ENCODE peak calls at places on chromosome 11, in seven cellular contexts. N, K, H, I, J, G and C are unnamed samples.

GRCh38 chr11:100692290-100692689 is 5.2 kb downstream of the ARHGAP42 start:
- DNase-seq in N (no peak), K (no peak), H (no peak), I (no peak), J (no peak), G (no peak), C (no peak)

GRCh38 chr11:108084811-108085210 is 36.6 kb upstream of the ACAT1 start:
- DNase-seq in N (no peak), K (no peak), H (no peak), I (no peak), J (no peak), G (no peak), C (no peak)

GRCh38 chr11:68036141-68036716 is 2.6 kb upstream of the TCIRG1 start:
- DNase-seq in N (no peak), K (no peak), H (no peak), I (peak; percentile 35), J (no peak), G (no peak), C (no peak)

GRCh38 chr11:71221201-71221600 is 31.2 kb downstream of the SHANK2 start:
- DNase-seq in N (no peak), K (no peak), H (no peak), I (no peak), J (peak; percentile 5), G (no peak), C (no peak)

GRCh38 chr11:45755281-45755859 is 49.6 kb upstream of the SLC35C1 start:
- DNase-seq in N (no peak), K (no peak), H (no peak), I (no peak), J (no peak), G (no peak), C (no peak)

GRCh38 chr11:70108250-70108649 is 30.1 kb downstream of the ANO1 start:
- DNase-seq in N (peak; percentile 21), K (no peak), H (no peak), I (no peak), J (no peak), G (no peak), C (peak; percentile 92)

GRCh38 chr11:125935629-125936199 is 10.1 kb upstream of the VSIG10L2 start:
- DNase-seq in N (no peak), K (no peak), H (no peak), I (no peak), J (no peak), G (no peak), C (peak; percentile 82)

GRCh38 chr11:57406337-57406904 is 16.0 kb upstream of the PRG2 start:
- DNase-seq in N (peak; percentile 27), K (peak; percentile 11), H (no peak), I (peak; percentile 87), J (no peak), G (no peak), C (no peak)

GRCh38 chr11:45373506-45373905 is 87.4 kb upstream of the SYT13 start:
- DNase-seq in N (no peak), K (no peak), H (no peak), I (no peak), J (no peak), G (no peak), C (no peak)